ENCODE peak calls at places on chromosomes 13 and 19, in eight cellular contexts. One of them, this sample, is unnamed.

GRCh38 chr19:47280183-47280797 is 5.6 kb downstream of the INAFM1 start:
- DNase-seq in Caki2: peak
- DNase-seq in T-helper 9 cell: peak
- DNase-seq in left lung: no peak
- DNase-seq in mucosa of descending colon: peak
- DNase-seq in aorta: no peak
- DNase-seq in activated CD4-positive, alpha-beta T cell treated with anti-CD3 and anti-CD28 coated beads, Interleukin-2, amount 50 U/mL, for 1 hour: peak
- DNase-seq in SK-N-MC: no peak
- DNase-seq in this sample: no peak

GRCh38 chr13:33251131-33251629 is 34.4 kb downstream of the STARD13 start:
- DNase-seq in Caki2: peak
- DNase-seq in T-helper 9 cell: no peak
- DNase-seq in left lung: no peak
- DNase-seq in mucosa of descending colon: no peak
- DNase-seq in aorta: no peak
- DNase-seq in activated CD4-positive, alpha-beta T cell treated with anti-CD3 and anti-CD28 coated beads, Interleukin-2, amount 50 U/mL, for 1 hour: no peak
- DNase-seq in SK-N-MC: no peak
- DNase-seq in this sample: no peak

GRCh38 chr19:29378126-29378525 is 147.7 kb upstream of the VSTM2B start:
- DNase-seq in Caki2: no peak
- DNase-seq in T-helper 9 cell: no peak
- DNase-seq in left lung: no peak
- DNase-seq in mucosa of descending colon: no peak
- DNase-seq in aorta: no peak
- DNase-seq in activated CD4-positive, alpha-beta T cell treated with anti-CD3 and anti-CD28 coated beads, Interleukin-2, amount 50 U/mL, for 1 hour: no peak
- DNase-seq in SK-N-MC: no peak
- DNase-seq in this sample: no peak

GRCh38 chr13:50910483-50910805 is 853 bp downstream of the RNASEH2B start:
- DNase-seq in Caki2: peak
- DNase-seq in T-helper 9 cell: no peak
- DNase-seq in left lung: no peak
- DNase-seq in mucosa of descending colon: no peak
- DNase-seq in aorta: no peak
- DNase-seq in activated CD4-positive, alpha-beta T cell treated with anti-CD3 and anti-CD28 coated beads, Interleukin-2, amount 50 U/mL, for 1 hour: no peak
- DNase-seq in SK-N-MC: no peak
- DNase-seq in this sample: no peak

GRCh38 chr19:35856001-35856400 is 710 bp upstream of the KIRREL2 start:
- DNase-seq in Caki2: no peak
- DNase-seq in T-helper 9 cell: no peak
- DNase-seq in left lung: no peak
- DNase-seq in mucosa of descending colon: no peak
- DNase-seq in aorta: no peak
- DNase-seq in activated CD4-positive, alpha-beta T cell treated with anti-CD3 and anti-CD28 coated beads, Interleukin-2, amount 50 U/mL, for 1 hour: no peak
- DNase-seq in SK-N-MC: no peak
- DNase-seq in this sample: no peak

GRCh38 chr19:17156947-17157302 is 58.2 kb upstream of the USE1 start:
- DNase-seq in Caki2: no peak
- DNase-seq in T-helper 9 cell: no peak
- DNase-seq in left lung: peak
- DNase-seq in mucosa of descending colon: peak
- DNase-seq in aorta: no peak
- DNase-seq in activated CD4-positive, alpha-beta T cell treated with anti-CD3 and anti-CD28 coated beads, Interleukin-2, amount 50 U/mL, for 1 hour: no peak
- DNase-seq in SK-N-MC: no peak
- DNase-seq in this sample: no peak

GRCh38 chr19:56079609-56080008 is 41.5 kb downstream of the ZNF787 start:
- DNase-seq in Caki2: no peak
- DNase-seq in T-helper 9 cell: no peak
- DNase-seq in left lung: no peak
- DNase-seq in mucosa of descending colon: no peak
- DNase-seq in aorta: no peak
- DNase-seq in activated CD4-positive, alpha-beta T cell treated with anti-CD3 and anti-CD28 coated beads, Interleukin-2, amount 50 U/mL, for 1 hour: no peak
- DNase-seq in SK-N-MC: no peak
- DNase-seq in this sample: no peak

GRCh38 chr19:21586341-21587116 is 81.1 kb downstream of the ZNF429 start:
- DNase-seq in Caki2: no peak
- DNase-seq in T-helper 9 cell: no peak
- DNase-seq in left lung: no peak
- DNase-seq in mucosa of descending colon: peak
- DNase-seq in aorta: peak
- DNase-seq in activated CD4-positive, alpha-beta T cell treated with anti-CD3 and anti-CD28 coated beads, Interleukin-2, amount 50 U/mL, for 1 hour: no peak
- DNase-seq in SK-N-MC: no peak
- DNase-seq in this sample: peak

GRCh38 chr19:48393196-48393558 is 291 bp upstream of the GRIN2D start:
- DNase-seq in Caki2: no peak
- DNase-seq in T-helper 9 cell: no peak
- DNase-seq in left lung: no peak
- DNase-seq in mucosa of descending colon: no peak
- DNase-seq in aorta: no peak
- DNase-seq in activated CD4-positive, alpha-beta T cell treated with anti-CD3 and anti-CD28 coated beads, Interleukin-2, amount 50 U/mL, for 1 hour: no peak
- DNase-seq in SK-N-MC: no peak
- DNase-seq in this sample: no peak

GRCh38 chr19:55362990-55363716 is at the start of gene GARIN5B:
- DNase-seq in Caki2: no peak
- DNase-seq in T-helper 9 cell: no peak
- DNase-seq in left lung: no peak
- DNase-seq in mucosa of descending colon: no peak
- DNase-seq in aorta: no peak
- DNase-seq in activated CD4-positive, alpha-beta T cell treated with anti-CD3 and anti-CD28 coated beads, Interleukin-2, amount 50 U/mL, for 1 hour: no peak
- DNase-seq in SK-N-MC: no peak
- DNase-seq in this sample: no peak

GRCh38 chr13:111325146-111325890 is 4.9 kb downstream of the TEX29 start:
- DNase-seq in Caki2: no peak
- DNase-seq in T-helper 9 cell: no peak
- DNase-seq in left lung: no peak
- DNase-seq in mucosa of descending colon: no peak
- DNase-seq in aorta: peak
- DNase-seq in activated CD4-positive, alpha-beta T cell treated with anti-CD3 and anti-CD28 coated beads, Interleukin-2, amount 50 U/mL, for 1 hour: no peak
- DNase-seq in SK-N-MC: no peak
- DNase-seq in this sample: no peak

GRCh38 chr19:44684892-44685847 is 13.8 kb upstream of the CEACAM16 start:
- DNase-seq in Caki2: peak
- DNase-seq in T-helper 9 cell: no peak
- DNase-seq in left lung: peak
- DNase-seq in mucosa of descending colon: no peak
- DNase-seq in aorta: no peak
- DNase-seq in activated CD4-positive, alpha-beta T cell treated with anti-CD3 and anti-CD28 coated beads, Interleukin-2, amount 50 U/mL, for 1 hour: no peak
- DNase-seq in SK-N-MC: no peak
- DNase-seq in this sample: no peak

GRCh38 chr19:23991170-23991569 is 76.5 kb downstream of the ZNF726 start:
- DNase-seq in Caki2: peak
- DNase-seq in T-helper 9 cell: no peak
- DNase-seq in left lung: no peak
- DNase-seq in mucosa of descending colon: peak
- DNase-seq in aorta: no peak
- DNase-seq in activated CD4-positive, alpha-beta T cell treated with anti-CD3 and anti-CD28 coated beads, Interleukin-2, amount 50 U/mL, for 1 hour: no peak
- DNase-seq in SK-N-MC: no peak
- DNase-seq in this sample: no peak

GRCh38 chr13:51643882-51644281 is 59.6 kb downstream of the WDFY2 start:
- DNase-seq in Caki2: peak
- DNase-seq in T-helper 9 cell: no peak
- DNase-seq in left lung: no peak
- DNase-seq in mucosa of descending colon: no peak
- DNase-seq in aorta: no peak
- DNase-seq in activated CD4-positive, alpha-beta T cell treated with anti-CD3 and anti-CD28 coated beads, Interleukin-2, amount 50 U/mL, for 1 hour: no peak
- DNase-seq in SK-N-MC: peak
- DNase-seq in this sample: no peak

GRCh38 chr19:35569281-35569781 is 5.9 kb upstream of the ATP4A start:
- DNase-seq in Caki2: no peak
- DNase-seq in T-helper 9 cell: no peak
- DNase-seq in left lung: no peak
- DNase-seq in mucosa of descending colon: no peak
- DNase-seq in aorta: peak
- DNase-seq in activated CD4-positive, alpha-beta T cell treated with anti-CD3 and anti-CD28 coated beads, Interleukin-2, amount 50 U/mL, for 1 hour: no peak
- DNase-seq in SK-N-MC: no peak
- DNase-seq in this sample: no peak

GRCh38 chr19:46975918-46976782 is 43.5 kb upstream of the NPAS1 start:
- DNase-seq in Caki2: peak
- DNase-seq in T-helper 9 cell: no peak
- DNase-seq in left lung: peak
- DNase-seq in mucosa of descending colon: peak
- DNase-seq in aorta: peak
- DNase-seq in activated CD4-positive, alpha-beta T cell treated with anti-CD3 and anti-CD28 coated beads, Interleukin-2, amount 50 U/mL, for 1 hour: no peak
- DNase-seq in SK-N-MC: no peak
- DNase-seq in this sample: no peak

GRCh38 chr19:19670070-19670551 is 1.5 kb downstream of the ZNF101 start:
- DNase-seq in Caki2: no peak
- DNase-seq in T-helper 9 cell: no peak
- DNase-seq in left lung: no peak
- DNase-seq in mucosa of descending colon: no peak
- DNase-seq in aorta: peak
- DNase-seq in activated CD4-positive, alpha-beta T cell treated with anti-CD3 and anti-CD28 coated beads, Interleukin-2, amount 50 U/mL, for 1 hour: no peak
- DNase-seq in SK-N-MC: no peak
- DNase-seq in this sample: no peak

GRCh38 chr13:50033696-50034095 is 18.5 kb downstream of the KCNRG start:
- DNase-seq in Caki2: no peak
- DNase-seq in T-helper 9 cell: no peak
- DNase-seq in left lung: no peak
- DNase-seq in mucosa of descending colon: no peak
- DNase-seq in aorta: no peak
- DNase-seq in activated CD4-positive, alpha-beta T cell treated with anti-CD3 and anti-CD28 coated beads, Interleukin-2, amount 50 U/mL, for 1 hour: no peak
- DNase-seq in SK-N-MC: no peak
- DNase-seq in this sample: no peak

GRCh38 chr19:41302624-41303351 is 7.2 kb upstream of the CCDC97 start:
- DNase-seq in Caki2: no peak
- DNase-seq in T-helper 9 cell: peak
- DNase-seq in left lung: no peak
- DNase-seq in mucosa of descending colon: no peak
- DNase-seq in aorta: peak
- DNase-seq in activated CD4-positive, alpha-beta T cell treated with anti-CD3 and anti-CD28 coated beads, Interleukin-2, amount 50 U/mL, for 1 hour: peak
- DNase-seq in SK-N-MC: no peak
- DNase-seq in this sample: peak

GRCh38 chr19:42113641-42114348 is 18.5 kb downstream of the POU2F2 start:
- DNase-seq in Caki2: peak
- DNase-seq in T-helper 9 cell: no peak
- DNase-seq in left lung: no peak
- DNase-seq in mucosa of descending colon: no peak
- DNase-seq in aorta: peak
- DNase-seq in activated CD4-positive, alpha-beta T cell treated with anti-CD3 and anti-CD28 coated beads, Interleukin-2, amount 50 U/mL, for 1 hour: no peak
- DNase-seq in SK-N-MC: no peak
- DNase-seq in this sample: no peak

GRCh38 chr19:33052352-33052972 is 12.2 kb downstream of the RHPN2 start:
- DNase-seq in Caki2: peak
- DNase-seq in T-helper 9 cell: no peak
- DNase-seq in left lung: no peak
- DNase-seq in mucosa of descending colon: peak
- DNase-seq in aorta: no peak
- DNase-seq in activated CD4-positive, alpha-beta T cell treated with anti-CD3 and anti-CD28 coated beads, Interleukin-2, amount 50 U/mL, for 1 hour: no peak
- DNase-seq in SK-N-MC: no peak
- DNase-seq in this sample: no peak

GRCh38 chr13:113297370-113297871 is 382 bp downstream of the LAMP1 start:
- DNase-seq in Caki2: no peak
- DNase-seq in T-helper 9 cell: peak
- DNase-seq in left lung: peak
- DNase-seq in mucosa of descending colon: peak
- DNase-seq in aorta: no peak
- DNase-seq in activated CD4-positive, alpha-beta T cell treated with anti-CD3 and anti-CD28 coated beads, Interleukin-2, amount 50 U/mL, for 1 hour: peak
- DNase-seq in SK-N-MC: no peak
- DNase-seq in this sample: peak

GRCh38 chr19:18939922-18940775 is 868 bp downstream of the HOMER3 start:
- DNase-seq in Caki2: peak
- DNase-seq in T-helper 9 cell: no peak
- DNase-seq in left lung: peak
- DNase-seq in mucosa of descending colon: peak
- DNase-seq in aorta: peak
- DNase-seq in activated CD4-positive, alpha-beta T cell treated with anti-CD3 and anti-CD28 coated beads, Interleukin-2, amount 50 U/mL, for 1 hour: no peak
- DNase-seq in SK-N-MC: no peak
- DNase-seq in this sample: no peak

GRCh38 chr19:18349524-18350128 is 9.2 kb downstream of the PGPEP1 start:
- DNase-seq in Caki2: peak
- DNase-seq in T-helper 9 cell: no peak
- DNase-seq in left lung: peak
- DNase-seq in mucosa of descending colon: peak
- DNase-seq in aorta: peak
- DNase-seq in activated CD4-positive, alpha-beta T cell treated with anti-CD3 and anti-CD28 coated beads, Interleukin-2, amount 50 U/mL, for 1 hour: no peak
- DNase-seq in SK-N-MC: no peak
- DNase-seq in this sample: no peak

GRCh38 chr19:18895038-18895827 is 725 bp downstream of the CERS1 start:
- DNase-seq in Caki2: peak
- DNase-seq in T-helper 9 cell: no peak
- DNase-seq in left lung: peak
- DNase-seq in mucosa of descending colon: peak
- DNase-seq in aorta: no peak
- DNase-seq in activated CD4-positive, alpha-beta T cell treated with anti-CD3 and anti-CD28 coated beads, Interleukin-2, amount 50 U/mL, for 1 hour: no peak
- DNase-seq in SK-N-MC: no peak
- DNase-seq in this sample: no peak

GRCh38 chr19:49689133-49690072 is at the start of gene ADM5:
- DNase-seq in Caki2: no peak
- DNase-seq in T-helper 9 cell: no peak
- DNase-seq in left lung: no peak
- DNase-seq in mucosa of descending colon: peak
- DNase-seq in aorta: peak
- DNase-seq in activated CD4-positive, alpha-beta T cell treated with anti-CD3 and anti-CD28 coated beads, Interleukin-2, amount 50 U/mL, for 1 hour: peak
- DNase-seq in SK-N-MC: no peak
- DNase-seq in this sample: no peak

GRCh38 chr19:10544753-10545251 is 1.1 kb downstream of the ATG4D start:
- DNase-seq in Caki2: no peak
- DNase-seq in T-helper 9 cell: no peak
- DNase-seq in left lung: no peak
- DNase-seq in mucosa of descending colon: no peak
- DNase-seq in aorta: no peak
- DNase-seq in activated CD4-positive, alpha-beta T cell treated with anti-CD3 and anti-CD28 coated beads, Interleukin-2, amount 50 U/mL, for 1 hour: no peak
- DNase-seq in SK-N-MC: no peak
- DNase-seq in this sample: no peak

GRCh38 chr13:44052843-44053607 is 173.3 kb downstream of the LACC1 start:
- DNase-seq in Caki2: no peak
- DNase-seq in T-helper 9 cell: no peak
- DNase-seq in left lung: peak
- DNase-seq in mucosa of descending colon: no peak
- DNase-seq in aorta: peak
- DNase-seq in activated CD4-positive, alpha-beta T cell treated with anti-CD3 and anti-CD28 coated beads, Interleukin-2, amount 50 U/mL, for 1 hour: no peak
- DNase-seq in SK-N-MC: no peak
- DNase-seq in this sample: no peak

GRCh38 chr13:64206430-64207225 is 2791.0 kb upstream of the PCDH20 start:
- DNase-seq in Caki2: no peak
- DNase-seq in T-helper 9 cell: no peak
- DNase-seq in left lung: no peak
- DNase-seq in mucosa of descending colon: no peak
- DNase-seq in aorta: no peak
- DNase-seq in activated CD4-positive, alpha-beta T cell treated with anti-CD3 and anti-CD28 coated beads, Interleukin-2, amount 50 U/mL, for 1 hour: no peak
- DNase-seq in SK-N-MC: no peak
- DNase-seq in this sample: no peak

GRCh38 chr13:114054269-114054668 is 78.2 kb downstream of the RASA3 start:
- DNase-seq in Caki2: no peak
- DNase-seq in T-helper 9 cell: no peak
- DNase-seq in left lung: no peak
- DNase-seq in mucosa of descending colon: no peak
- DNase-seq in aorta: no peak
- DNase-seq in activated CD4-positive, alpha-beta T cell treated with anti-CD3 and anti-CD28 coated beads, Interleukin-2, amount 50 U/mL, for 1 hour: no peak
- DNase-seq in SK-N-MC: no peak
- DNase-seq in this sample: no peak

GRCh38 chr19:17538684-17539287 is 16.7 kb upstream of the COLGALT1 start:
- DNase-seq in Caki2: no peak
- DNase-seq in T-helper 9 cell: no peak
- DNase-seq in left lung: no peak
- DNase-seq in mucosa of descending colon: no peak
- DNase-seq in aorta: no peak
- DNase-seq in activated CD4-positive, alpha-beta T cell treated with anti-CD3 and anti-CD28 coated beads, Interleukin-2, amount 50 U/mL, for 1 hour: no peak
- DNase-seq in SK-N-MC: no peak
- DNase-seq in this sample: no peak

GRCh38 chr13:39688278-39688677 is 32.8 kb downstream of the COG6 start:
- DNase-seq in Caki2: no peak
- DNase-seq in T-helper 9 cell: no peak
- DNase-seq in left lung: no peak
- DNase-seq in mucosa of descending colon: no peak
- DNase-seq in aorta: no peak
- DNase-seq in activated CD4-positive, alpha-beta T cell treated with anti-CD3 and anti-CD28 coated beads, Interleukin-2, amount 50 U/mL, for 1 hour: no peak
- DNase-seq in SK-N-MC: no peak
- DNase-seq in this sample: no peak

This sample was measured in T-cell.